ENCODE peak calls at places on chromosomes 3 and 15, in ten cellular contexts. One of them, this sample, is unnamed.
A peak's percentile ranks its signal among the peaks of the same experiment; 100 is the strongest.

GRCh38 chr3:8959683-8960082 is 3.6 kb downstream of the RAD18 start:
- DNase-seq in omental fat pad: no peak
- DNase-seq in Panc1: no peak
- DNase-seq in AG10803: no peak
- DNase-seq in gastrocnemius medialis: no peak
- DNase-seq in HFF-Myc: no peak
- DNase-seq in heart right ventricle: no peak
- DNase-seq in astrocyte: no peak
- DNase-seq in HCT116: no peak
- DNase-seq in colonic mucosa: no peak
- DNase-seq in this sample: no peak

GRCh38 chr15:84813435-84813834 is 3.7 kb upstream of the ALPK3 start:
- DNase-seq in AG10803: no peak
- DNase-seq in HCT116: no peak
- DNase-seq in gastrocnemius medialis: no peak
- DNase-seq in colonic mucosa: no peak
- DNase-seq in omental fat pad: no peak
- DNase-seq in HFF-Myc: no peak
- DNase-seq in astrocyte: no peak
- DNase-seq in heart right ventricle: no peak
- DNase-seq in Panc1: no peak
- DNase-seq in this sample: no peak

GRCh38 chr3:187015903-187016638 is 85.7 kb downstream of the ST6GAL1 start:
- DNase-seq in colonic mucosa: peak; percentile 26
- DNase-seq in Panc1: no peak
- DNase-seq in AG10803: no peak
- DNase-seq in HFF-Myc: no peak
- DNase-seq in omental fat pad: no peak
- DNase-seq in gastrocnemius medialis: no peak
- DNase-seq in heart right ventricle: no peak
- DNase-seq in astrocyte: no peak
- DNase-seq in HCT116: no peak
- DNase-seq in this sample: peak; percentile 94

GRCh38 chr3:105139851-105140560 is 226.7 kb upstream of the ALCAM start:
- DNase-seq in HCT116: no peak
- DNase-seq in astrocyte: no peak
- DNase-seq in colonic mucosa: no peak
- DNase-seq in heart right ventricle: no peak
- DNase-seq in omental fat pad: no peak
- DNase-seq in AG10803: no peak
- DNase-seq in gastrocnemius medialis: no peak
- DNase-seq in HFF-Myc: no peak
- DNase-seq in Panc1: no peak
- DNase-seq in this sample: no peak

GRCh38 chr3:4834403-4834866 is 144.8 kb upstream of the BHLHE40 start:
- DNase-seq in heart right ventricle: no peak
- DNase-seq in astrocyte: peak; percentile 73
- DNase-seq in colonic mucosa: no peak
- DNase-seq in gastrocnemius medialis: no peak
- DNase-seq in HCT116: no peak
- DNase-seq in HFF-Myc: no peak
- DNase-seq in Panc1: no peak
- DNase-seq in omental fat pad: no peak
- DNase-seq in AG10803: no peak
- DNase-seq in this sample: peak; percentile 73

GRCh38 chr15:82551646-82552247 is 11.5 kb upstream of the RPS17 start:
- DNase-seq in gastrocnemius medialis: no peak
- DNase-seq in AG10803: no peak
- DNase-seq in colonic mucosa: no peak
- DNase-seq in astrocyte: peak; percentile 46
- DNase-seq in Panc1: no peak
- DNase-seq in HFF-Myc: no peak
- DNase-seq in omental fat pad: no peak
- DNase-seq in HCT116: no peak
- DNase-seq in heart right ventricle: no peak
- DNase-seq in this sample: peak; percentile 54

GRCh38 chr15:31295660-31296059 is 31.0 kb upstream of the KLF13 start:
- DNase-seq in AG10803: no peak
- DNase-seq in omental fat pad: no peak
- DNase-seq in Panc1: no peak
- DNase-seq in colonic mucosa: no peak
- DNase-seq in HFF-Myc: no peak
- DNase-seq in gastrocnemius medialis: no peak
- DNase-seq in astrocyte: no peak
- DNase-seq in heart right ventricle: no peak
- DNase-seq in HCT116: no peak
- DNase-seq in this sample: no peak

GRCh38 chr15:35994861-35995260 is 448.9 kb upstream of the DPH6 start:
- DNase-seq in AG10803: no peak
- DNase-seq in colonic mucosa: no peak
- DNase-seq in astrocyte: no peak
- DNase-seq in gastrocnemius medialis: no peak
- DNase-seq in heart right ventricle: no peak
- DNase-seq in Panc1: no peak
- DNase-seq in HFF-Myc: no peak
- DNase-seq in omental fat pad: no peak
- DNase-seq in HCT116: no peak
- DNase-seq in this sample: no peak

GRCh38 chr15:73996939-73997338 is 2.4 kb downstream of the PML start:
- DNase-seq in HCT116: no peak
- DNase-seq in Panc1: no peak
- DNase-seq in omental fat pad: no peak
- DNase-seq in colonic mucosa: no peak
- DNase-seq in AG10803: peak; percentile 67
- DNase-seq in astrocyte: no peak
- DNase-seq in HFF-Myc: no peak
- DNase-seq in gastrocnemius medialis: no peak
- DNase-seq in heart right ventricle: no peak
- DNase-seq in this sample: peak; percentile 77

GRCh38 chr3:104750581-104750980 is 616.1 kb upstream of the ALCAM start:
- DNase-seq in heart right ventricle: no peak
- DNase-seq in omental fat pad: no peak
- DNase-seq in AG10803: peak; percentile 47
- DNase-seq in HCT116: no peak
- DNase-seq in gastrocnemius medialis: no peak
- DNase-seq in astrocyte: no peak
- DNase-seq in Panc1: no peak
- DNase-seq in HFF-Myc: peak; percentile 26
- DNase-seq in colonic mucosa: no peak
- DNase-seq in this sample: no peak

GRCh38 chr3:123083446-123084124 is 16.8 kb downstream of the PDIA5 start:
- DNase-seq in heart right ventricle: no peak
- DNase-seq in HFF-Myc: no peak
- DNase-seq in omental fat pad: no peak
- DNase-seq in AG10803: no peak
- DNase-seq in colonic mucosa: no peak
- DNase-seq in HCT116: no peak
- DNase-seq in astrocyte: peak; percentile 61
- DNase-seq in gastrocnemius medialis: no peak
- DNase-seq in Panc1: no peak
- DNase-seq in this sample: no peak
- TF ChIP-seq CTCF in heart right ventricle: no peak
- TF ChIP-seq CTCF in HFF-Myc: no peak
- TF ChIP-seq CTCF in omental fat pad: no peak
- TF ChIP-seq CTCF in AG10803: no peak
- TF ChIP-seq CTCF in colonic mucosa: no peak
- TF ChIP-seq CTCF in HCT116: no peak
- TF ChIP-seq CTCF in astrocyte: no peak
- TF ChIP-seq CTCF in gastrocnemius medialis: no peak
- TF ChIP-seq CTCF in Panc1: no peak
- TF ChIP-seq CTCF in this sample: no peak

GRCh38 chr15:100650685-100651084 is 48.3 kb downstream of the ASB7 start:
- DNase-seq in colonic mucosa: no peak
- DNase-seq in HFF-Myc: no peak
- DNase-seq in omental fat pad: no peak
- DNase-seq in heart right ventricle: no peak
- DNase-seq in astrocyte: no peak
- DNase-seq in HCT116: no peak
- DNase-seq in gastrocnemius medialis: no peak
- DNase-seq in Panc1: no peak
- DNase-seq in AG10803: no peak
- DNase-seq in this sample: no peak
- TF ChIP-seq CTCF in colonic mucosa: no peak
- TF ChIP-seq CTCF in HFF-Myc: no peak
- TF ChIP-seq CTCF in omental fat pad: no peak
- TF ChIP-seq CTCF in heart right ventricle: no peak
- TF ChIP-seq CTCF in astrocyte: no peak
- TF ChIP-seq CTCF in HCT116: peak; percentile 45
- TF ChIP-seq CTCF in gastrocnemius medialis: no peak
- TF ChIP-seq CTCF in Panc1: no peak
- TF ChIP-seq CTCF in AG10803: no peak
- TF ChIP-seq CTCF in this sample: no peak

GRCh38 chr3:62007036-62007435 is 366.3 kb downstream of the FEZF2 start:
- DNase-seq in astrocyte: peak; percentile 53
- DNase-seq in heart right ventricle: no peak
- DNase-seq in Panc1: no peak
- DNase-seq in colonic mucosa: no peak
- DNase-seq in gastrocnemius medialis: no peak
- DNase-seq in HCT116: no peak
- DNase-seq in HFF-Myc: peak; percentile 15
- DNase-seq in omental fat pad: no peak
- DNase-seq in AG10803: peak; percentile 48
- DNase-seq in this sample: no peak

GRCh38 chr3:62003833-62004232 is 369.5 kb downstream of the FEZF2 start:
- DNase-seq in AG10803: no peak
- DNase-seq in Panc1: no peak
- DNase-seq in colonic mucosa: no peak
- DNase-seq in HCT116: no peak
- DNase-seq in heart right ventricle: no peak
- DNase-seq in gastrocnemius medialis: no peak
- DNase-seq in omental fat pad: no peak
- DNase-seq in astrocyte: no peak
- DNase-seq in HFF-Myc: no peak
- DNase-seq in this sample: no peak
- TF ChIP-seq CTCF in AG10803: no peak
- TF ChIP-seq CTCF in Panc1: no peak
- TF ChIP-seq CTCF in colonic mucosa: no peak
- TF ChIP-seq CTCF in HCT116: no peak
- TF ChIP-seq CTCF in heart right ventricle: no peak
- TF ChIP-seq CTCF in gastrocnemius medialis: no peak
- TF ChIP-seq CTCF in omental fat pad: no peak
- TF ChIP-seq CTCF in astrocyte: no peak
- TF ChIP-seq CTCF in HFF-Myc: no peak
- TF ChIP-seq CTCF in this sample: no peak

GRCh38 chr3:66036586-66037061 is 2.1 kb downstream of the MAGI1 start:
- DNase-seq in gastrocnemius medialis: no peak
- DNase-seq in Panc1: no peak
- DNase-seq in omental fat pad: no peak
- DNase-seq in astrocyte: peak; percentile 28
- DNase-seq in heart right ventricle: no peak
- DNase-seq in HCT116: no peak
- DNase-seq in colonic mucosa: no peak
- DNase-seq in AG10803: no peak
- DNase-seq in HFF-Myc: no peak
- DNase-seq in this sample: no peak
- TF ChIP-seq CTCF in gastrocnemius medialis: no peak
- TF ChIP-seq CTCF in Panc1: no peak
- TF ChIP-seq CTCF in omental fat pad: no peak
- TF ChIP-seq CTCF in astrocyte: no peak
- TF ChIP-seq CTCF in heart right ventricle: no peak
- TF ChIP-seq CTCF in HCT116: no peak
- TF ChIP-seq CTCF in colonic mucosa: no peak
- TF ChIP-seq CTCF in AG10803: no peak
- TF ChIP-seq CTCF in HFF-Myc: no peak
- TF ChIP-seq CTCF in this sample: no peak

GRCh38 chr15:95872366-95872771 is 458.1 kb upstream of the NR2F2 start:
- DNase-seq in omental fat pad: no peak
- DNase-seq in heart right ventricle: no peak
- DNase-seq in Panc1: no peak
- DNase-seq in astrocyte: peak; percentile 80
- DNase-seq in HFF-Myc: no peak
- DNase-seq in colonic mucosa: no peak
- DNase-seq in AG10803: peak; percentile 40
- DNase-seq in HCT116: no peak
- DNase-seq in gastrocnemius medialis: no peak
- DNase-seq in this sample: no peak
- TF ChIP-seq CTCF in omental fat pad: no peak
- TF ChIP-seq CTCF in heart right ventricle: no peak
- TF ChIP-seq CTCF in Panc1: no peak
- TF ChIP-seq CTCF in astrocyte: no peak
- TF ChIP-seq CTCF in HFF-Myc: no peak
- TF ChIP-seq CTCF in colonic mucosa: no peak
- TF ChIP-seq CTCF in AG10803: no peak
- TF ChIP-seq CTCF in HCT116: no peak
- TF ChIP-seq CTCF in gastrocnemius medialis: no peak
- TF ChIP-seq CTCF in this sample: no peak

This sample was measured in GM12865.